ENCODE peak calls at places on chromosomes 5 and 9, in four cellular contexts. R, T, B and C are unnamed samples.
A peak's percentile ranks its signal among the peaks of the same experiment; 100 is the strongest.

GRCh38 chr5:74934949-74935751 is 69.0 kb upstream of the FAM169A start:
- DNase-seq in B (no peak), R (no peak), T (no peak), C (no peak)

GRCh38 chr5:146344155-146345118 is 5.8 kb downstream of the POU4F3 start:
- DNase-seq in T (no peak), B (peak; percentile 44), R (no peak), C (no peak)

GRCh38 chr5:124744170-124744911 is 2.1 kb downstream of the ZNF608 start:
- DNase-seq in R (peak; percentile 52), T (no peak), B (no peak), C (no peak)

GRCh38 chr5:36614657-36615308 is 8.4 kb downstream of the SLC1A3 start:
- DNase-seq in T (no peak), R (no peak), B (no peak), C (no peak)

GRCh38 chr9:4781408-4781807 is 11.3 kb upstream of the RCL1 start:
- DNase-seq in R (no peak), T (no peak), B (no peak), C (no peak)

GRCh38 chr5:137075163-137075970 is 423.8 kb downstream of the SPOCK1 start:
- DNase-seq in B (peak; percentile 83), T (peak; percentile 74), R (no peak), C (peak; percentile 82)

GRCh38 chr9:15942806-15943424 is 390.1 kb downstream of the CCDC171 start:
- DNase-seq in R (no peak), B (no peak), T (no peak), C (no peak)

GRCh38 chr9:6855860-6856259 is 98.1 kb downstream of the KDM4C start:
- DNase-seq in B (no peak), T (peak; percentile 83), R (no peak), C (no peak)

GRCh38 chr5:119290161-119290569 is 65.7 kb upstream of the TNFAIP8 start:
- DNase-seq in B (no peak), T (no peak), R (peak; percentile 70), C (no peak)

GRCh38 chr5:96753848-96754247 is 53.9 kb downstream of the ERAP1 start:
- DNase-seq in R (no peak), T (no peak), B (no peak), C (no peak)

GRCh38 chr5:69134126-69134525 is 32.8 kb upstream of the CCNB1 start:
- DNase-seq in B (no peak), R (no peak), T (no peak), C (no peak)

GRCh38 chr9:487429-487828 is 272.8 kb downstream of the DOCK8 start:
- DNase-seq in T (no peak), B (no peak), R (no peak), C (no peak)

GRCh38 chr9:18473551-18474279 is at the start of gene ADAMTSL1:
- DNase-seq in R (no peak), B (peak; percentile 82), T (no peak), C (no peak)

GRCh38 chr5:133944263-133945230 is 23.9 kb downstream of the C5orf15 start:
- DNase-seq in B (peak; percentile 82), T (peak; percentile 37), R (peak; percentile 56), C (peak; percentile 69)

GRCh38 chr5:80554646-80555045 is 15.4 kb downstream of the ANKRD34B start:
- DNase-seq in T (no peak), R (no peak), B (no peak), C (no peak)

GRCh38 chr5:8844847-8845246 is 701.0 kb downstream of the SEMA5A start:
- DNase-seq in T (no peak), B (no peak), R (no peak), C (no peak)

GRCh38 chr5:138018844-138019243 is 14.0 kb downstream of the FAM13B start:
- DNase-seq in T (no peak), B (no peak), R (no peak), C (no peak)

GRCh38 chr9:107322643-107323042 is 39.6 kb downstream of the RAD23B start:
- DNase-seq in T (no peak), B (no peak), R (no peak), C (no peak)

GRCh38 chr5:61313960-61314681 is 17.9 kb upstream of the ZSWIM6 start:
- DNase-seq in B (no peak), R (no peak), T (no peak), C (no peak)

GRCh38 chr5:129724222-129724621 is 23.7 kb upstream of the MINAR2 start:
- DNase-seq in R (no peak), T (no peak), B (no peak), C (no peak)
- H3K4me3 ChIP-seq in R (no peak overlapping the region), T (no peak overlapping the region), B (no peak overlapping the region), C (no peak overlapping the region)

GRCh38 chr5:79201206-79201605 is 34.7 kb upstream of the JMY start:
- DNase-seq in B (no peak), R (no peak), T (no peak), C (no peak)

GRCh38 chr5:79206541-79206940 is 29.4 kb upstream of the JMY start:
- DNase-seq in T (no peak), R (no peak), B (no peak), C (no peak)

GRCh38 chr5:79202076-79202475 is 33.9 kb upstream of the JMY start:
- DNase-seq in T (no peak), R (no peak), B (no peak), C (no peak)

GRCh38 chr5:79205965-79206364 is 30.0 kb upstream of the JMY start:
- DNase-seq in T (no peak), B (peak; percentile 8), R (no peak), C (no peak)

DNA sequence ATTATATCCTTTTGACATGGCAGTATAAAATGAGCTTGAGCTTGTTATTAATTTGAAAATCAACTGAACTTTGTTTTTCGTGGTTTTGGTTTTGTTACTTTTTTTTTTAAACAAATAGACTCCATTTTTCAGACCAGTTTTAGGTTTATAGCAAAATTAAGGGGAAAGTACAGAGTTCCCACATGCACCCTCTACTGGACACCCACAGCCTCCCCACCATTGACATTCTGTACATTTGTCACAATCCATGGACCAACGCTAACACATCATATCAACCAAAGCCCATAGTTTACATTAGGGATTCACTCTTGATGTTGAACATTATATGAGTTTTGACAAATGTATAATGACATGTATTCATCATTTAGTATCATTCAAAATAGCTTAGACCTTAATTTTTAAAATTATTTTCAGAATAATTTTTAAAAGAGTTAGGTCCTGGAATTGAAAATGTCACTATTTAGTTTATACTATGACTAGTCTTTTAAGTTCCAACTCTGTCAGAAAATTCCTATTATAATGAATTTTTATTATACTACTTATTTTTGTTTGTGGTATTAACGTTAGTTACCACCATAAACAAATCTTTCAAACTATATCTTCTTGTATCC is 35.3 kb upstream of the JMY start:
- DNase-seq in T (no peak), B (peak; percentile 6), R (no peak), C (no peak)
- H3K4me3 ChIP-seq in T (no peak overlapping the region), B (no peak overlapping the region), R (no peak overlapping the region), C (no peak overlapping the region)

GRCh38 chr9:133107961-133108793 is 12.9 kb downstream of the RALGDS start:
- DNase-seq in R (no peak), T (no peak), B (no peak), C (no peak)
- H3K4me3 ChIP-seq in R (no peak overlapping the region), T (no peak overlapping the region), B (no peak overlapping the region), C (no peak overlapping the region)

GRCh38 chr9:120712539-120713031 is 1.7 kb downstream of the MEGF9 start:
- DNase-seq in B (no peak), T (no peak), R (no peak), C (no peak)
- H3K4me3 ChIP-seq in B (no peak overlapping the region), T (peak overlapping the region; percentile 75), R (peak overlapping the region; percentile 91), C (peak overlapping the region; percentile 67)